ENCODE peak calls at places on chromosomes 11 and 22, in nine cellular contexts. H is hepatocyte, S is neuronal stem cell, L is SK-N-SH, N is fibroblast of lung, I is GM23248, D is HCT116, C is IMR-90, P is astrocyte. Q is an unnamed sample.

GRCh38 chr11:47768090-47768620 is 1.0 kb upstream of the FNBP4 start:
- DNase-seq in C (peak), L (peak), N (peak), H (peak), D (no peak), S (peak), I (peak), P (peak), Q (no peak)

GRCh38 chr22:39301926-39302325 is 17.5 kb downstream of the RPL3 start:
- DNase-seq in H (no peak), D (no peak), C (no peak), I (no peak), L (no peak), P (no peak), S (no peak), N (no peak), Q (no peak)

GRCh38 chr11:44505591-44506054 is 59.8 kb upstream of the CD82 start:
- DNase-seq in H (no peak), D (no peak), C (peak), N (peak), P (peak), L (no peak), S (no peak), I (peak), Q (no peak)

GRCh38 chr11:40280161-40281054 is 1179.0 kb downstream of the LRRC4C start:
- DNase-seq in N (no peak), P (no peak), L (no peak), H (no peak), C (no peak), S (no peak), D (no peak), I (no peak), Q (no peak)

GRCh38 chr11:82733444-82734119 is at the start of gene FAM181B:
- DNase-seq in H (peak), P (no peak), S (peak), D (no peak), L (peak), N (peak), I (peak), C (no peak), Q (peak)

GRCh38 chr11:92536895-92537294 is 312.3 kb downstream of the FAT3 start:
- DNase-seq in H (no peak), I (no peak), P (no peak), D (no peak), L (no peak), C (no peak), N (no peak), S (no peak), Q (no peak)

GRCh38 chr11:2267871-2268825 is 2.2 kb downstream of the ASCL2 start:
- DNase-seq in P (no peak), C (no peak), N (no peak), H (no peak), L (no peak), I (no peak), S (no peak), D (no peak), Q (no peak)

GRCh38 chr11:16779436-16779835 is 41.0 kb downstream of the C11orf58 start:
- DNase-seq in H (no peak), L (no peak), C (no peak), P (no peak), I (no peak), S (no peak), N (no peak), D (peak), Q (no peak)

GRCh38 chr11:131544591-131544990 is 174.2 kb downstream of the NTM start:
- DNase-seq in S (no peak), I (peak), P (no peak), H (no peak), N (no peak), D (no peak), L (no peak), C (no peak), Q (peak)

GRCh38 chr22:33109532-33110148 is 51.5 kb upstream of the SYN3 start:
- DNase-seq in N (no peak), L (no peak), S (no peak), P (no peak), H (no peak), C (no peak), D (no peak), I (no peak), Q (no peak)

GRCh38 chr11:72239296-72239848 is 4.6 kb downstream of the PHOX2A start:
- DNase-seq in N (peak), I (peak), S (no peak), D (no peak), C (peak), P (peak), H (peak), L (peak), Q (no peak)

GRCh38 chr11:603154-603553 is 12.6 kb downstream of the IRF7 start:
- DNase-seq in C (no peak), P (no peak), S (no peak), L (no peak), I (no peak), D (no peak), H (no peak), N (no peak), Q (no peak)

GRCh38 chr11:47577460-47578041 is 1.2 kb downstream of the KBTBD4 start:
- DNase-seq in L (no peak), D (no peak), P (no peak), N (no peak), I (peak), H (no peak), C (no peak), S (no peak), Q (no peak)

GRCh38 chr11:57403176-57404147 is 13.0 kb upstream of the PRG2 start:
- DNase-seq in P (no peak), N (no peak), I (no peak), S (no peak), L (no peak), C (no peak), D (no peak), H (no peak), Q (no peak)

GRCh38 chr22:24421428-24421931 is 5.9 kb upstream of the ADORA2A start:
- DNase-seq in P (no peak), C (no peak), N (no peak), S (no peak), I (no peak), D (peak), L (peak), H (peak), Q (peak)

GRCh38 chr11:85941380-85941973 is 86.3 kb downstream of the CCDC83 start:
- DNase-seq in D (no peak), P (peak), N (peak), H (peak), S (peak), C (peak), L (peak), I (peak), Q (peak)

DNA sequence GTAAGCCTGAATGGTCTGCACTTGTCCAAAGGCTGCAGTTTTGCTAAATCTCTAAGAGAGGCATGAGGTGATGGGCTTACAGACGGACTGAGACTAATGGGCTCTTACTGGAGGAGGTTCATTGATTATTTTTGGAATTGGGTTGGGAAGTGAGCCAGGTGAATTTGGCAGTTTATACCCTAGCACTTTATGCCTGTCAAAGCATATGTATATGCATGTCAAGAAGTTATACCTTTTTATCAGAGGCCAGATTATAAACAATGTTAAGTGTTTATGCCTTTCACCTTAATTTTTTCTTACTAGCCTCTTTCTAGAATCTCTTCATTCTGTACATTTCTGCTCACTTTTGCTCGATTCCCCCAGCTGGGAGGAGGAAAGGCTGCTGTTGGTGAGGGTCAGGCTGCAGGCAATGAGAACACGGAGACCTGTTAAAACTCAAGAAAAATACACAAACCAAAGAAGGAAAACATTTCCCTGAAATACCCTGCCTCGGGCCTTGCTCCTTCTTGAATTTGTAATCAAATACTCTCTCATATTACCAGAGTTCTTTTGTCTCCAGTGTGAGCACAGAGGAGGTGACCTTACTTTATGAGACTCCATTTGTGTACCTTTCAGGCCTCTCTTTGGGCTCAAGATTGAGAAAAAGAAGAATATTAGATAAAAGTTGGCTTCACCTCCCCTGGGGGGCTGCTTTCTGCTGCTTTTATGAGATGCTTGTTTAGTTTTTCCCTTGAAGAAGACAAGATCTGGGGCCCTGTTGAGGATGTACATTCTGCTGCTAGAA is 19.6 kb downstream of the NAT10 start:
- DNase-seq in L (no peak), P (no peak), S (no peak), N (no peak), H (peak), D (no peak), I (no peak), C (no peak), Q (no peak)
- H3K27ac ChIP-seq in L (no peak), P (no peak), S (no peak), N (no peak), H (peak), D (no peak), I (no peak), C (peak), Q (no peak)

GRCh38 chr22:31681625-31682345 is 19.8 kb upstream of the PISD start:
- DNase-seq in I (peak), P (peak), C (peak), N (peak), H (no peak), L (no peak), S (no peak), D (no peak), Q (no peak)

GRCh38 chr22:31680764-31681624 is 19.0 kb upstream of the PISD start:
- DNase-seq in D (no peak), H (no peak), L (no peak), I (peak), P (peak), N (peak), C (peak), S (no peak), Q (no peak)

GRCh38 chr22:31678748-31679147 is 16.7 kb upstream of the PISD start:
- DNase-seq in C (no peak), I (no peak), D (no peak), N (no peak), P (no peak), L (no peak), H (no peak), S (no peak), Q (no peak)

DNA sequence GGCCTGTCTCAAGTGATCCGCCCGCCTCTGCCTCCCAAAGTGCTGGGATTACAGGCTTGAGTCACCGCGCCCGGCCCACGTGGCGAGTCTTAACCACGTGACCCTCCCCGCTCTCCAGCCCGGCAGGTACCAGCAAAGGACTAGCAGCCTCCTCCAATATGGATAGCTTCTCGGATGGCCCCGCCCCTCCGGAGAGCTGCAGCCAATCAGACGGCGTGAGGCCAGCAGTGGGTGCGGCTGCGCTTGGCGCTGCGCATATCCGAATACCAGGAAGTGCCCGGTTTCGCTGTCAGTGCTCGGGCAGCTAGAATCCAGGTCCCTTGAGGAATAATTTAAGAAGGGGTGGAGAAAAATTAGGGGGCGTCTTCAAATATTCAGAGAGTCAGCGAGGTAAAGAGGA is 14.7 kb upstream of the PISD start:
- DNase-seq in L (peak), N (peak), D (peak), S (peak), P (peak), C (peak), H (peak), I (peak), Q (peak)
- H3K4me2 ChIP-seq in L (peak), N (peak), D (peak), S (peak), P (peak), C (peak), H (peak), I (peak), Q (peak)

DNA sequence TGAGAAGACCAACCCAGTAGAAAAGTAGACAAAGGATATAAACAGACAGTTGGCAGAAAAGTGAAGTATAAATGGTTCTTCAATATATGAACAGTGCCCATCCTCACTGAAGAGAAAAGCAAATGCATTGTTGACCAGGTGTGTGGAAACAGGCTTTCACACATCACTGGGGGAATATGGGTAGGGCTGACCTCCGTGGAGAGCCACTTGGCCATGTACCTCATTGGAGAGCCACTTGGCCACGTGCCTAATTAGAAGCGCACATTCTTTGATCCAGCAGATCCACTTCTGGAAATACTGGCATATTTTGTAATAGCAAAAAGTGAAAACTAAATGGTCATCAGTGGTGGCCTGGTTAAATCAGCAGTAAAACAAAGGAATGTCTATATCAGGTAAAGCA is 43.2 kb downstream of the PPP6R3 start:
- DNase-seq in P (no peak), N (no peak), L (no peak), I (no peak), H (no peak), D (no peak), C (no peak), S (no peak), Q (no peak)
- H3K27ac ChIP-seq in P (no peak), N (peak), L (no peak), I (no peak), H (no peak), D (no peak), C (no peak), S (no peak), Q (no peak)

DNA sequence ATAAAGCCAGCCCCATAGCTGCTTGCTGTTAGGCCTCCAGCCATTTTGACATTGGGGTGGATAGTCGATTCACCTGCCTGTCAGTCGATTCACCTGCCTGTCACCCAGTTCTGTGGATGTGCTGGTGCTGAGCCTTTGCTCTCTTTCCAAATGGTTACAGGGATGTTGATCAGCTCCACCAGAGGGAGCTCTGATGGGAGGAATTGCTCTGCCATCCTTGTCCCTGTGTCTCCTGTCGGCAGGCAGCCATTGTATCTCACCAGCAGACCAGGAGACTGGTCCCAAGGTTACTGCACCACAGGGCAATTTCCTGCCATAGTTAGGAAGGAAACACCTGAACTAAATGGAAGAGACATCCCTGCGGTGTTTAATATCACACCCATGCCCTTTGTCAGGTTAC is 6.1 kb downstream of the MPEG1 start:
- DNase-seq in S (no peak), I (peak), N (peak), P (no peak), C (peak), D (peak), L (peak), H (peak), Q (peak)
- H3K4me2 ChIP-seq in S (no peak), I (no peak), N (no peak), P (no peak), C (no peak), D (no peak), L (no peak), H (no peak), Q (no peak)

GRCh38 chr11:77379253-77379652 is 77.8 kb upstream of the GDPD4 start:
- DNase-seq in H (no peak), N (no peak), C (peak), L (no peak), I (peak), D (no peak), S (no peak), P (peak), Q (no peak)
- H3K27ac ChIP-seq in H (peak), N (no peak), C (no peak), L (no peak), I (no peak), D (no peak), S (no peak), P (no peak), Q (no peak)

Q was measured in H1.